ENCODE peak calls at places on chromosomes 16 and 17, in nine cellular contexts. U is GM12865, R is A549, G is cardiac fibroblast, W is hepatocyte, Z is IMR-90, B is breast epithelium, C is heart right ventricle, M is AG10803. P is an unnamed sample.

GRCh38 chr16:2905241-2905987 is 6.3 kb upstream of the FLYWCH1 start:
- DNase-seq in U (peak), R (peak), G (peak), W (peak), Z (peak), B (peak), C (peak), M (peak), P (peak)

GRCh38 chr17:2391597-2392251 is 9.1 kb downstream of the MNT start:
- DNase-seq in U (no peak), R (no peak), G (no peak), W (no peak), Z (no peak), B (no peak), C (no peak), M (no peak), P (no peak)

GRCh38 chr16:27265982-27266381 is 2.6 kb downstream of the NSMCE1 start:
- DNase-seq in U (no peak), R (no peak), G (no peak), W (no peak), Z (no peak), B (no peak), C (no peak), M (no peak), P (no peak)

GRCh38 chr16:84016477-84016876 is 26.1 kb downstream of the SLC38A8 start:
- DNase-seq in U (no peak), R (no peak), G (no peak), W (no peak), Z (no peak), B (no peak), C (no peak), M (no peak), P (no peak)

GRCh38 chr17:50550661-50551432 is 3.9 kb downstream of the SPATA20 start:
- DNase-seq in U (peak), R (peak), G (peak), W (peak), Z (peak), B (peak), C (peak), M (peak), P (peak)

GRCh38 chr16:5058476-5058875 is 7.3 kb downstream of the C16orf89 start:
- DNase-seq in U (no peak), R (peak), G (peak), W (no peak), Z (no peak), B (no peak), C (peak), M (no peak), P (peak)

GRCh38 chr17:43319293-43320124 is 79.3 kb upstream of the ARL4D start:
- DNase-seq in U (peak), R (no peak), G (no peak), W (no peak), Z (no peak), B (no peak), C (no peak), M (no peak), P (no peak)

GRCh38 chr16:1706386-1707192 is 594 bp downstream of the MAPK8IP3 start:
- DNase-seq in U (peak), R (no peak), G (peak), W (peak), Z (peak), B (no peak), C (no peak), M (no peak), P (no peak)

GRCh38 chr17:73357318-73357717 is 45.5 kb upstream of the CDC42EP4 start:
- DNase-seq in U (no peak), R (no peak), G (no peak), W (no peak), Z (no peak), B (no peak), C (peak), M (no peak), P (no peak)

GRCh38 chr17:75740631-75741077 is 19.4 kb downstream of the ITGB4 start:
- DNase-seq in U (no peak), R (no peak), G (no peak), W (no peak), Z (no peak), B (no peak), C (no peak), M (no peak), P (no peak)

GRCh38 chr17:50173335-50173941 is 7.6 kb downstream of the SGCA start:
- DNase-seq in U (no peak), R (peak), G (peak), W (no peak), Z (peak), B (no peak), C (peak), M (peak), P (no peak)

GRCh38 chr17:8345052-8345690 is 5.5 kb downstream of the ODF4 start:
- DNase-seq in U (no peak), R (no peak), G (no peak), W (no peak), Z (no peak), B (no peak), C (no peak), M (no peak), P (no peak)

GRCh38 chr17:14067347-14067746 is 2.0 kb upstream of the COX10 start:
- DNase-seq in U (no peak), R (no peak), G (no peak), W (no peak), Z (no peak), B (no peak), C (no peak), M (no peak), P (no peak)

GRCh38 chr16:83967838-83968482 is at the start of gene NECAB2:
- DNase-seq in U (peak), R (no peak), G (peak), W (peak), Z (peak), B (no peak), C (peak), M (peak), P (no peak)

GRCh38 chr17:79455636-79456035 is 155.2 kb downstream of the RBFOX3 start:
- DNase-seq in U (no peak), R (no peak), G (no peak), W (no peak), Z (no peak), B (no peak), C (no peak), M (no peak), P (no peak)

GRCh38 chr16:57645691-57646387 is 17.4 kb downstream of the ADGRG1 start:
- DNase-seq in U (no peak), R (no peak), G (peak), W (no peak), Z (peak), B (peak), C (peak), M (peak), P (no peak)

GRCh38 chr17:71337903-71338302 is 782.9 kb upstream of the SOX9 start:
- DNase-seq in U (no peak), R (no peak), G (peak), W (no peak), Z (peak), B (no peak), C (no peak), M (no peak), P (no peak)

GRCh38 chr16:56558024-56558747 is 6.7 kb upstream of the MT4 start:
- DNase-seq in U (no peak), R (peak), G (peak), W (no peak), Z (peak), B (peak), C (no peak), M (peak), P (no peak)

GRCh38 chr16:23359092-23359760 is 57.1 kb downstream of the SCNN1B start:
- DNase-seq in U (no peak), R (no peak), G (no peak), W (no peak), Z (peak), B (no peak), C (no peak), M (no peak), P (no peak)

GRCh38 chr17:55161935-55162555 is 102.7 kb upstream of the HLF start:
- DNase-seq in U (no peak), R (peak), G (peak), W (no peak), Z (peak), B (no peak), C (no peak), M (peak), P (no peak)

GRCh38 chr17:68356520-68356919 is 65.2 kb downstream of the ARSG start:
- DNase-seq in U (peak), R (no peak), G (no peak), W (no peak), Z (no peak), B (no peak), C (no peak), M (no peak), P (no peak)

GRCh38 chr16:27378871-27379580 is 22.9 kb upstream of the IL21R start:
- DNase-seq in U (peak), R (no peak), G (no peak), W (no peak), Z (peak), B (no peak), C (no peak), M (no peak), P (no peak)

GRCh38 chr16:58847902-58848661 is 114.0 kb upstream of the GOT2 start:
- DNase-seq in U (no peak), R (peak), G (no peak), W (no peak), Z (no peak), B (no peak), C (no peak), M (peak), P (no peak)

GRCh38 chr17:9522074-9522473 is 53.5 kb downstream of the STX8 start:
- DNase-seq in U (peak), R (peak), G (peak), W (peak), Z (peak), B (no peak), C (peak), M (peak), P (peak)

GRCh38 chr16:19274178-19274797 is 11.2 kb upstream of the CLEC19A start:
- DNase-seq in U (no peak), R (no peak), G (no peak), W (no peak), Z (no peak), B (no peak), C (no peak), M (no peak), P (no peak)

GRCh38 chr17:17723354-17724261 is 42.4 kb downstream of the RAI1 start:
- DNase-seq in U (peak), R (no peak), G (peak), W (peak), Z (peak), B (no peak), C (no peak), M (peak), P (no peak)

GRCh38 chr16:80852261-80852872 is 48.0 kb upstream of the CDYL2 start:
- DNase-seq in U (peak), R (peak), G (peak), W (peak), Z (peak), B (no peak), C (no peak), M (peak), P (no peak)
- TF ChIP-seq CTCF in U (peak), R (peak), G (peak), W (peak), Z (peak), B (no peak), C (no peak), M (peak), P (peak)

DNA sequence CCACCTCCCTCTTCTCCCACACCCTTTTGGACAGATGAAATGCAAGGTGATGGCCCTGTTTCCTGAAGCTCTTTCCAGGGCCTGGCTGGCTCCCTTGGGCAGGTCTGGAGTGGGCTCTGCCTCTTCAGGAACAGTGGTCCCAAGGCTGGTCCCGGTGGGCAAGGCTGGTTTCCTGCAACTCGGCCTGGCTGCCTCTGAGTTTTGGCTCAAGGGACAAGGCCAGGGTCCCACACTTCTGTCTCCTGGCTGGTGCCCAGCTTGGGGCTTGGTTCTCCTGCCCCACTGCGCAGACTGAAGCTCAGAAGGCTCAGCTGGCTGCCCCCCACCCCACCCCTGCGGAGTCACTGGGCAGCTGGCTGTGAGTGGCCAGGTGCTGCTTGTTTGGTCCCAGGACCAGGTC is 3.8 kb upstream of the ACTG1 start:
- DNase-seq in U (no peak), R (no peak), G (no peak), W (no peak), Z (no peak), B (no peak), C (no peak), M (no peak), P (no peak)
- H3K4me3 ChIP-seq in U (peak), R (peak), G (peak), W (no peak), Z (peak), B (peak), C (peak), M (peak), P (no peak)

GRCh38 chr17:21374455-21375161 is 1.5 kb upstream of the KCNJ12 start:
- DNase-seq in U (peak), R (peak), G (peak), W (no peak), Z (no peak), B (no peak), C (no peak), M (no peak), P (no peak)
- TF ChIP-seq CTCF in U (no peak), R (peak), G (no peak), W (no peak), Z (no peak), B (no peak), C (no peak), M (no peak), P (no peak)

GRCh38 chr17:21452377-21453143 is 76.4 kb downstream of the KCNJ12 start:
- DNase-seq in U (no peak), R (peak), G (peak), W (peak), Z (peak), B (peak), C (peak), M (peak), P (no peak)
- H3K4me3 ChIP-seq in U (no peak), R (no peak), G (peak), W (no peak), Z (peak), B (peak), C (peak), M (peak), P (no peak)

GRCh38 chr17:20009052-20009301 is 182 bp upstream of the SPECC1 start:
- DNase-seq in U (no peak), R (no peak), G (no peak), W (no peak), Z (no peak), B (no peak), C (no peak), M (no peak), P (no peak)

GRCh38 chr17:20008242-20009051 is 712 bp upstream of the SPECC1 start:
- DNase-seq in U (peak), R (peak), G (no peak), W (peak), Z (no peak), B (no peak), C (peak), M (no peak), P (no peak)

GRCh38 chr17:20009302-20010098 is at the start of gene SPECC1:
- DNase-seq in U (peak), R (peak), G (peak), W (peak), Z (peak), B (peak), C (peak), M (peak), P (peak)

GRCh38 chr17:20010886-20011402 is 1.8 kb downstream of the SPECC1 start:
- DNase-seq in U (no peak), R (no peak), G (no peak), W (no peak), Z (no peak), B (no peak), C (no peak), M (no peak), P (no peak)

GRCh38 chr17:20010099-20010863 is 1.1 kb downstream of the SPECC1 start:
- DNase-seq in U (peak), R (peak), G (peak), W (peak), Z (peak), B (no peak), C (peak), M (peak), P (peak)
- TF ChIP-seq CTCF in U (no peak), R (peak), G (peak), W (peak), Z (peak), B (no peak), C (peak), M (peak), P (peak)

GRCh38 chr16:75264999-75265910 is 13.8 kb upstream of the BCAR1 start:
- DNase-seq in U (no peak), R (no peak), G (no peak), W (peak), Z (no peak), B (no peak), C (peak), M (no peak), P (peak)

GRCh38 chr16:75263291-75263962 is 12.0 kb upstream of the BCAR1 start:
- DNase-seq in U (no peak), R (no peak), G (no peak), W (peak), Z (no peak), B (no peak), C (no peak), M (no peak), P (no peak)

GRCh38 chr16:75264531-75264998 is 13.1 kb upstream of the BCAR1 start:
- DNase-seq in U (no peak), R (no peak), G (peak), W (peak), Z (peak), B (no peak), C (peak), M (peak), P (no peak)

GRCh38 chr16:75262800-75263127 is 11.3 kb upstream of the BCAR1 start:
- DNase-seq in U (no peak), R (no peak), G (no peak), W (peak), Z (no peak), B (no peak), C (no peak), M (no peak), P (no peak)

DNA sequence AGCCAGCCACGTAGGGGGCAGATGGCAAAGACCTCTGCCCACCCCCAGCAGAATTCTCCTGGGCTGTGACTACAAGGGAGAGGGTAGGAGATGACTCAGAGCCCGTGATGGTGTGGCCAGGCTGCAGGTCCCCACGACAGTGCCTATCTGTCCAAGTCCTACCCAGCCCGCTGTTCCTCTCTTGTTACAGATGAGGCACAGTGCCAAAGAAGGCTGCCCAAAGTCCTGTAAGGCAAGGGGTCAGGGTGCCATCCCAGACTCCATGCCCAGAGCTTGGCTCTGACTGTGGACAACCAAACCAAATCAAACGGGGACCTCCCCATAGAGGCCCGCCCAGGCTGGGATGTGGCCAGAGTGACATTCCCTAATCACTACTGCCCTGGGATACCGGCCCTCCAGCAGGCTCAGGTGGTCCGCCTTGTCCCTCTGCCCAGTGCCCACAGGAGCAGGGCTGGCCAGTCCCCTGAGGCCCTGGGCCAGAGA is 12.6 kb upstream of the BCAR1 start:
- DNase-seq in U (no peak), R (no peak), G (no peak), W (peak), Z (no peak), B (no peak), C (peak), M (no peak), P (no peak)
- H3K4me3 ChIP-seq in U (no peak), R (peak), G (peak), W (peak), Z (peak), B (peak), C (peak), M (peak), P (no peak)

P was measured in Caco-2.